ENCODE peak calls at places on chromosomes 3 and 15, in seven cellular contexts. B, E, C, V, A, Y and X are unnamed samples.

GRCh38 chr3:125150525-125151436 is 61.8 kb downstream of the SLC12A8 start:
- DNase-seq in B (no peak), E (no peak), C (no peak), V (peak; percentile 48), A (no peak), Y (no peak), X (no peak)

GRCh38 chr3:27138562-27138961 is 230.6 kb downstream of the NEK10 start:
- DNase-seq in B (no peak), E (no peak), C (peak; percentile 7), V (no peak), A (no peak), Y (no peak), X (no peak)

GRCh38 chr3:102074951-102075350 is 225.6 kb downstream of the NFKBIZ start:
- DNase-seq in B (no peak), E (no peak), C (no peak), V (no peak), A (no peak), Y (no peak), X (no peak)

GRCh38 chr3:138624518-138624917 is 15.9 kb downstream of the FAIM start:
- DNase-seq in B (no peak), E (no peak), C (no peak), V (no peak), A (no peak), Y (no peak), X (no peak)

GRCh38 chr15:93286456-93286855 is 197.4 kb upstream of the RGMA start:
- DNase-seq in B (no peak), E (no peak), C (no peak), V (no peak), A (no peak), Y (no peak), X (no peak)

GRCh38 chr3:49346797-49347251 is 7.0 kb upstream of the USP4 start:
- DNase-seq in B (no peak), E (no peak), C (no peak), V (no peak), A (no peak), Y (no peak), X (no peak)

GRCh38 chr15:82808634-82809041 is 790 bp upstream of the WHAMM start:
- DNase-seq in B (no peak), E (no peak), C (no peak), V (no peak), A (no peak), Y (no peak), X (no peak)

GRCh38 chr3:194090716-194091115 is 45.2 kb upstream of the HES1 start:
- DNase-seq in B (no peak), E (no peak), C (no peak), V (no peak), A (no peak), Y (no peak), X (no peak)

GRCh38 chr3:49867871-49868321 is 1.8 kb downstream of the CAMKV start:
- DNase-seq in B (no peak), E (no peak), C (no peak), V (no peak), A (no peak), Y (no peak), X (no peak)

GRCh38 chr3:42803800-42804112 is 534 bp downstream of the HIGD1A start:
- DNase-seq in B (no peak), E (peak; percentile 58), C (peak; percentile 43), V (peak; percentile 40), A (no peak), Y (no peak), X (no peak)

GRCh38 chr15:98001663-98002194 is 41.2 kb downstream of the ARRDC4 start:
- DNase-seq in B (no peak), E (no peak), C (no peak), V (no peak), A (no peak), Y (no peak), X (no peak)

GRCh38 chr3:194327414-194328079 is 23.6 kb downstream of the CPN2 start:
- DNase-seq in B (no peak), E (no peak), C (no peak), V (no peak), A (no peak), Y (no peak), X (no peak)